ENCODE peak calls at places on chromosomes 11 and 22, in seven cellular contexts. U is AG04449, L is nephron progenitor cell, A is cardiac fibroblast, V is vagina, H is HCT116, K is IMR-90. Q is an unnamed sample.
A peak's percentile ranks its signal among the peaks of the same experiment; 100 is the strongest.

GRCh38 chr11:32325187-32325586 is 110.2 kb downstream of the WT1 start:
- DNase-seq in H (no peak), V (no peak), K (no peak), A (no peak), U (no peak), L (no peak), Q (no peak)

GRCh38 chr22:22692707-22693530 is 48.5 kb downstream of the GGTLC2 start:
- DNase-seq in H (no peak), U (no peak), V (no peak), K (peak; percentile 57), L (peak; percentile 73), A (peak; percentile 79), Q (no peak)

GRCh38 chr11:4645974-4646373 is 2.2 kb downstream of the OR51E1 start:
- DNase-seq in A (no peak), H (no peak), U (no peak), V (no peak), L (no peak), K (no peak), Q (no peak)

GRCh38 chr11:124762077-124762623 is at the start of gene ESAM:
- DNase-seq in K (no peak), H (no peak), V (no peak), L (peak; percentile 62), U (no peak), A (no peak), Q (no peak)

GRCh38 chr11:43573233-43573632 is 107.3 kb upstream of the HSD17B12 start:
- DNase-seq in U (no peak), H (peak; percentile 16), L (peak; percentile 58), V (peak; percentile 54), A (peak; percentile 48), K (no peak), Q (no peak)

GRCh38 chr11:115464269-115464668 is 39.9 kb downstream of the CADM1 start:
- DNase-seq in H (no peak), L (no peak), U (no peak), K (peak; percentile 69), A (no peak), V (no peak), Q (no peak)

GRCh38 chr11:57256119-57256518 is 19.1 kb upstream of the APLNR start:
- DNase-seq in U (no peak), K (no peak), H (no peak), A (no peak), L (no peak), V (no peak), Q (no peak)

GRCh38 chr11:47121056-47121455 is 55.6 kb downstream of the ARFGAP2 start:
- DNase-seq in L (no peak), V (no peak), H (no peak), K (no peak), A (no peak), U (no peak), Q (no peak)

GRCh38 chr11:102669664-102670063 is 35.9 kb downstream of the MMP27 start:
- DNase-seq in V (no peak), H (no peak), K (peak; percentile 42), U (no peak), L (no peak), A (peak; percentile 11), Q (no peak)

GRCh38 chr11:75931124-75931523 is 116.1 kb downstream of the UVRAG start:
- DNase-seq in L (no peak), K (peak; percentile 68), H (no peak), A (peak; percentile 67), V (no peak), U (no peak), Q (no peak)

GRCh38 chr22:39664485-39665200 is 94.1 kb downstream of the CACNA1I start:
- DNase-seq in H (no peak), K (no peak), U (no peak), A (no peak), V (no peak), L (peak; percentile 85), Q (no peak)

GRCh38 chr11:3197878-3198528 is 20.6 kb downstream of the MRGPRG start:
- DNase-seq in H (no peak), V (no peak), U (no peak), L (no peak), A (no peak), K (no peak), Q (no peak)

GRCh38 chr22:26461188-26461810 is 22.3 kb downstream of the HPS4 start:
- DNase-seq in L (peak; percentile 88), U (no peak), K (peak; percentile 28), A (peak; percentile 49), H (peak; percentile 18), V (no peak), Q (no peak)

GRCh38 chr11:120471131-120471530 is 40.4 kb upstream of the GRIK4 start:
- DNase-seq in L (no peak), A (peak; percentile 85), H (no peak), V (no peak), K (peak; percentile 89), U (peak; percentile 83), Q (no peak)

DNA sequence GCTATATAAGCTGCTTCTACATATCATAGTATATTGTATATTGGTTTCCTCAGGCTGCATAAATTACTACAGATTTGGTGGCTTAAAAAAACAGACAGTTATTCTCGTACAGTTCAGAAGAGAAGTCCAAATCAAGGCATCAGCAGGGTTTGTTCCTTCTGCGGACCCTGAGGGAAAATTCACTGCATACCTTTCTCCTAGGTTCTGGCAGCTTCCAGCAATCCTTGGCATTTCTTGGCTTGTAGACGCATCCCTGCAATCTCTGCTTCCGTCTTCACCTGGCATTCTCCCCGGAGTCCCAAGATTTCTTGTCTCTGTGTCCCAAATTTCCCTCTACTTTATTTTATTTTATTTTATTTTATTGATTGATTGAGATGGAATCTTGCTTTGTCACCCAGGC is 142.8 kb downstream of the COMMD9 start:
- DNase-seq in A (no peak), H (no peak), K (no peak), L (no peak), U (no peak), V (no peak), Q (no peak)
- TF ChIP-seq CTCF in A (no peak), H (no peak), K (no peak), L (no peak), U (no peak), V (no peak), Q (no peak)

DNA sequence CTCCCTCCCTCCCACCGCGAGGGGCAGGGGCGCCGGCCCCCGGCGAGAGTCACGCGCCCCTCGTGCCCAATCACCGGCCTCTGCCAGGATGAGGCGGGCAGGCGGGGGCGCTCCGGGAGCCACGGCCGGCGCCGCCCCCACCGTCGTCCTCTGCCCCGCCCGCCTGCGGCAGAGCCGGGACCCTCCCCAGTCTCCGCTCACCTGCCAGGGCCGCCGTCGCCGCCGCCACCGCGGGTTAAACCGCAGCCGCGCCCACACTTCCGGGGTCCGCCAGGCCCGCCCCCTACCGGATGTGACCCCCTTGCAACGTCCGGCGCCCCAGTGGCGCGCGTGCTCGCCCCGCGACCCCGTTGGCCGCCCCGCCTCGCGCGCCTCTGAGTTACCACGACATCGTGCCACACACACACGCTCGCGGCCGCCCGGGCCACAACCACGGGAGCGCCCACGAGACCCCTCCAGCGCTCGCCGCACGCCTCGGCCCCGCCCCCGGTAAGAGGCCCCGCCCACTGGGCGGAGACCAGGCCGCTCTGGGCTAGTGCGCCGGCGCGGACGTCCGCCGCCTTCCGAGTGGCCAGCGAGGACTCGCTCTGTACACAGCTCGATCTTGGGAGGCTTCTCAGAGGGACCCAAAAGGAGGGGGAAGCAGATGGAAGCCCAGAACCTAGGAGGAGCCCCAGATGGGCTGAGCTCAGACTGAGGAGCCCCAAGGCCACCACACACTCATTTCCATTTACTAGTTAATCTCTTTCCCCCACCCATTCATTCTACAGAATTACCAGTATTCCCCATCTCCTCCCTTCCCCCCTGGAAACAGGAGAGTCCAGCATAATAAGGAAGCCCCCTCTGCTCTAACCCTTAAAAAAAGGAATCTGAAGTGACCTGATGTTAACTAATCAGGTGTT is at the start of gene VPS37C:
- DNase-seq in U (no peak), L (peak; percentile 96), V (peak; percentile 92), H (peak; percentile 76), A (peak; percentile 85), K (peak; percentile 83), Q (peak; percentile 93)
- TF ChIP-seq CTCF in U (peak; percentile 9), L (no peak), V (peak; percentile 27), H (no peak), A (no peak), K (no peak), Q (no peak)

DNA sequence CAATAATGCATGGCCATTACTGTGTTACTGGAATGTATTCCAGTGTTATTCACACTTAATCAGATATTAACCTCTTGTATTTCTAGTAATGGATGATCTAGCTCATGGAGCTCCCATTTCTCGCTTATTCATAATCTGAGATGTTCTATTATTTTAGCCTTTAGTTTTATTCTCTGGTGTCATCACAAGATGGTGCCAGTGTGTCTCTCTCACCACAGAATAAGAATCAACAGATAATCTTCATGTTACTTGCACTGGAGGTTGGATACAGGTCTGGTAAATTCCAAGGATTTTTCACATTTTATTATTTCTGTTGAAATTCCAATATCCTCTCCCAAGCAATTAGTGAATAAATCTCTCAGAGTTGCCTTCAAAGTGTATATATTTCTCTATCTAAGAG is 74.6 kb downstream of the CASP12 start:
- DNase-seq in V (no peak), K (no peak), H (no peak), A (no peak), U (no peak), L (no peak), Q (no peak)
- TF ChIP-seq CTCF in V (no peak), K (no peak), H (no peak), A (no peak), U (no peak), L (no peak), Q (no peak)

DNA sequence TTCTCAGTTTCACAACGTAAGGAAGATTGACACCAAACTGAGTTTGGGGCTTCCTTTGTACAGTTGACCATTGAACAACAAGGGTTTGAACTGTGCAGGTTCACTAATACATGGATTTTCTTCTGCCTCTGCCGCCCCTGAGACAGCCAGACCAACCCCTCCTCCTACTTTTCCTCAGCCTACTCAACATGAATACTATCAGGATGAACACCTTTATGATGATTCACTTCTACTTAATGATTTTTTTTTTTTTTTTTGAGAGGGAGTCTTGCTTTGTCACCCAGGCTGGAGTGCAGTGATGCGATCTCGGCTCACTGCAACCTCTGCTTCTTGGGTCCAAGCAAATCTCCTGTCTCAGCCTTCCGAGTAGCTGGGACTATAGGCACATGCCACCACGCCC is 14.6 kb downstream of the RBM4 start:
- DNase-seq in A (no peak), L (no peak), K (peak; percentile 36), V (no peak), U (no peak), H (no peak), Q (no peak)
- TF ChIP-seq CTCF in A (no peak), L (no peak), K (no peak), V (no peak), U (no peak), H (no peak), Q (no peak)

DNA sequence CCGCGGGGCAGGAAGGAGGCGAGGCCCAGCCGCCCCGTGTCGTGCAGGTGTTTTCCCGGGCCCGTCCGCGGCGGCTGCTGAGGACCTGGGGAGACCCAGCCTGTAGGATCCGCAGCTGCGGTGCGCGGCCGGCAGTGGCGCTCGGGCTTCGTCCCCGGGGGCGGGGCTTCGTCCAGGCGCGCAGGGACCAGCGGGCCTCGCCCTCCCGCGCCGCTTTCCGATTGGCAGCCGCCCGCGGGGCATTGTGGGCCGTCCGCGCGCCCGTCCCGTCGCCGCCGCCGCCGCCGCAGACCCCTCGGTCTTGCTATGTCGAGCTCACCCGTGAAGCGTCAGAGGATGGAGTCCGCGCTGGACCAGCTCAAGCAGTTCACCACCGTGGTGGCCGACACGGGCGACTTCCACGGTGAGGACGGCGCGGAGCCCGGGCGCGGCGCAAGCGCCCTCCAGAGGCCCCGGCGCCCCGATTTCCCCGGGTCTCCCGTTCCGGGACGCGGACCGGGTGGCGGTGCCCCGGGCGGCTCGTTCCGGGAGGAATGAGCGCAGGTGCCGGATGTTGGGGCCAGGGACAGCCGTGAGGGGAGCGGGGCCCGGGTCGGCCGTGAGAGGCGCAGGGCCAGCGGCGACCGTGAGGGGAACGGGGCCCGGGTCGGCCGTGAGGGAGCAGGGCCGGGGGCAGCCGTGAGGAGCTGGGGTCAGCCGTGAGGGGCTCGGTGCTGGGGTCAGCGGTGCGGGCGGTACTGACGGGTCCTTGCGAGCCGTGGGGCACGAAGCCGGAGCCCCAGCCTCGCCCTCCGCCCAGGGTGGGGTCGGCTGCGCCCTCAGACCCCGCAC is at the start of gene TALDO1:
- DNase-seq in K (peak; percentile 76), V (no peak), A (peak; percentile 79), H (peak; percentile 57), L (peak; percentile 96), U (no peak), Q (peak; percentile 79)
- TF ChIP-seq CTCF in K (peak; percentile 32), V (no peak), A (no peak), H (no peak), L (no peak), U (peak; percentile 34), Q (no peak)

Q was measured in CD14-positive monocyte.